ENCODE peak calls at places on chromosome 19, in seven cellular contexts. L is pancreas, R is suprapubic skin, K is B cell, W is fibroblast of pulmonary artery, T is transverse colon, A is psoas muscle. C is an unnamed sample.

GRCh38 chr19:495440-496332 is 600 bp upstream of the MADCAM1 start:
- DNase-seq in R (no peak), T (no peak), W (peak), A (peak), L (peak), K (peak), C (no peak)

GRCh38 chr19:45471866-45472556 is 4.2 kb downstream of the FOSB start:
- DNase-seq in A (no peak), T (no peak), L (no peak), W (peak), R (no peak), K (no peak), C (no peak)

GRCh38 chr19:32543107-32543900 is 37.7 kb upstream of the PDCD5 start:
- DNase-seq in A (no peak), K (no peak), W (no peak), L (no peak), T (no peak), R (no peak), C (no peak)

GRCh38 chr19:24054044-24054935 is 32.7 kb upstream of the ZNF254 start:
- DNase-seq in K (no peak), T (no peak), R (peak), A (no peak), W (peak), L (no peak), C (no peak)

GRCh38 chr19:18452386-18452785 is 14.5 kb upstream of the ISYNA1 start:
- DNase-seq in K (no peak), W (no peak), R (no peak), L (peak), T (no peak), A (no peak), C (no peak)

GRCh38 chr19:1582201-1582600 is 10.5 kb downstream of the MBD3 start:
- DNase-seq in T (no peak), R (no peak), W (no peak), A (no peak), K (no peak), L (no peak), C (no peak)

GRCh38 chr19:35730326-35730725 is 11.9 kb downstream of the IGFLR1 start:
- DNase-seq in A (no peak), L (no peak), T (no peak), W (no peak), R (no peak), K (no peak), C (no peak)

GRCh38 chr19:50325310-50326100 is 3.7 kb downstream of the KCNC3 start:
- DNase-seq in A (peak), R (peak), L (peak), W (peak), T (peak), K (peak), C (peak)

GRCh38 chr19:35719402-35720162 is 1.8 kb downstream of the KMT2B start:
- DNase-seq in L (peak), K (no peak), T (no peak), A (no peak), W (no peak), R (no peak), C (no peak)

GRCh38 chr19:56098731-56099577 is 22.1 kb downstream of the ZNF787 start:
- DNase-seq in W (no peak), L (no peak), A (no peak), K (no peak), R (no peak), T (no peak), C (no peak)

GRCh38 chr19:7734220-7735203 is 2.6 kb upstream of the CLEC4G start:
- DNase-seq in T (no peak), R (no peak), L (no peak), A (no peak), W (peak), K (no peak), C (no peak)

GRCh38 chr19:43290568-43291359 is 21.4 kb upstream of the PSG9 start:
- DNase-seq in R (no peak), L (no peak), K (peak), W (peak), T (no peak), A (no peak), C (no peak)

GRCh38 chr19:18657590-18658365 is 20.9 kb downstream of the KLHL26 start:
- DNase-seq in R (no peak), L (no peak), T (no peak), W (peak), A (peak), K (no peak), C (peak)

GRCh38 chr19:17522988-17523872 is 11.8 kb downstream of the PGLS start:
- DNase-seq in A (peak), L (no peak), R (no peak), W (no peak), T (peak), K (peak), C (no peak)

GRCh38 chr19:51111606-51112005 is 3.4 kb upstream of the CTU1 start:
- DNase-seq in K (no peak), T (no peak), R (no peak), A (no peak), L (no peak), W (peak), C (no peak)

GRCh38 chr19:327291-328024 is 17.1 kb downstream of the MIER2 start:
- DNase-seq in R (no peak), K (no peak), W (no peak), L (no peak), A (no peak), T (no peak), C (no peak)

GRCh38 chr19:6753178-6754031 is 13.8 kb downstream of the SH2D3A start:
- DNase-seq in L (peak), T (peak), R (peak), K (peak), A (peak), W (peak), C (no peak)

GRCh38 chr19:14118165-14119051 is 846 bp upstream of the PRKACA start:
- DNase-seq in T (peak), A (peak), W (peak), R (peak), K (peak), L (peak), C (no peak)

GRCh38 chr19:50326101-50326664 is 3.0 kb downstream of the KCNC3 start:
- DNase-seq in R (no peak), K (no peak), W (no peak), L (peak), T (no peak), A (no peak), C (no peak)

GRCh38 chr19:50492303-50493052 is 15.8 kb upstream of the GARIN5A start:
- DNase-seq in K (peak), R (no peak), T (no peak), L (no peak), A (peak), W (no peak), C (no peak)

GRCh38 chr19:13017306-13018036 is 22.2 kb downstream of the NFIX start:
- DNase-seq in K (no peak), L (no peak), A (no peak), R (no peak), W (no peak), T (no peak), C (no peak)

GRCh38 chr19:49818691-49819331 is 722 bp downstream of the MED25 start:
- DNase-seq in W (no peak), L (peak), A (no peak), R (no peak), T (no peak), K (no peak), C (no peak)

GRCh38 chr19:16301999-16302694 is 22.5 kb upstream of the KLF2 start:
- DNase-seq in R (no peak), L (no peak), W (peak), T (no peak), K (peak), A (peak), C (no peak)

GRCh38 chr19:22116760-22117159 is 64.5 kb downstream of the ZNF257 start:
- DNase-seq in L (no peak), K (no peak), W (no peak), R (no peak), A (no peak), T (no peak), C (no peak)

GRCh38 chr19:50649433-50650391 is at the start of gene C19orf81:
- DNase-seq in L (no peak), A (no peak), W (peak), R (no peak), K (no peak), T (no peak), C (no peak)

GRCh38 chr19:47275866-47276461 is 1.3 kb downstream of the INAFM1 start:
- DNase-seq in R (peak), W (peak), T (no peak), K (no peak), A (peak), L (peak), C (no peak)

GRCh38 chr19:33473644-33474305 is 47.8 kb downstream of the PEPD start:
- DNase-seq in K (no peak), L (no peak), A (no peak), T (no peak), R (no peak), W (peak), C (no peak)

GRCh38 chr19:5042556-5042955 is 73.6 kb downstream of the KDM4B start:
- DNase-seq in W (no peak), L (no peak), K (no peak), A (no peak), R (no peak), T (no peak), C (no peak)

GRCh38 chr19:5045956-5046338 is 77.0 kb downstream of the KDM4B start:
- DNase-seq in W (no peak), K (no peak), R (no peak), T (no peak), L (peak), A (no peak), C (no peak)

GRCh38 chr19:5046339-5047039 is 77.6 kb downstream of the KDM4B start:
- DNase-seq in T (peak), R (no peak), A (peak), L (peak), K (no peak), W (no peak), C (no peak)

GRCh38 chr19:5047251-5047935 is 78.5 kb downstream of the KDM4B start:
- DNase-seq in T (no peak), W (no peak), A (no peak), R (no peak), K (no peak), L (no peak), C (no peak)

GRCh38 chr19:5045015-5045414 is 76.1 kb downstream of the KDM4B start:
- DNase-seq in R (no peak), A (no peak), T (no peak), W (no peak), K (no peak), L (no peak), C (no peak)
- TF ChIP-seq CTCF in R (no peak), A (no peak), T (no peak), W (no peak), K (no peak), L (no peak), C (no peak)

DNA sequence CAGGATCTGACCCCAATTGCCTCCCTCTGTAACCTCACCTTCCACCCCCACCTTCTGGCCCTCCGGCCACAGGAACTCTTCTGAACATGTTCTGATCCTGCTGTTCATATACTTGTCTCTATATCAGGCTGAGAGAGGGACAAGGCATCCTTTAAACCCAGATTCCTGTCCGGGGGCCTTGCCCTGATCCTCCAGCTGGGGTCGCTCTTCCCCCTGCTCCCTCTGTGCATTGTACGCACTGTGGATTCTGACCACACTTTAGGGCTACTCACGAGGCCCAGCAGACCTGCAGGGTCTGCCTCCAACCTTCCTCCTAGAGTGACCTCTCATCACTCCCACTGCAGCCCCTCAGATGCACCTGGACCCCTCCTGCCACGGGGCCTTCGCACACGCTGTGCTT is 269.3 kb downstream of the UQCRFS1 start:
- DNase-seq in L (no peak), T (no peak), R (no peak), A (no peak), K (no peak), W (no peak), C (no peak)
- TF ChIP-seq CTCF in L (no peak), T (no peak), R (no peak), A (no peak), K (no peak), W (no peak), C (no peak)

GRCh38 chr19:9917322-9917721 is 19.0 kb downstream of the OLFM2 start:
- DNase-seq in R (no peak), K (no peak), A (no peak), T (no peak), W (peak), L (no peak), C (peak)
- TF ChIP-seq CTCF in R (no peak), K (no peak), A (no peak), T (no peak), W (no peak), L (no peak), C (no peak)

GRCh38 chr19:11737964-11738745 is 591 bp downstream of the ZNF823 start:
- DNase-seq in L (peak), W (peak), A (peak), R (peak), T (peak), K (peak), C (no peak)
- TF ChIP-seq CTCF in L (no peak), W (no peak), A (no peak), R (no peak), T (no peak), K (no peak), C (no peak)

GRCh38 chr19:53871448-53871847 is 3.8 kb downstream of the MYADM start:
- DNase-seq in K (peak), A (no peak), W (no peak), R (no peak), T (no peak), L (no peak), C (no peak)

GRCh38 chr19:53867225-53868090 is at the start of gene MYADM:
- DNase-seq in T (peak), W (peak), L (peak), A (peak), R (peak), K (peak), C (peak)

GRCh38 chr19:53870485-53870844 is 2.8 kb downstream of the MYADM start:
- DNase-seq in T (peak), A (no peak), L (peak), K (peak), W (no peak), R (peak), C (no peak)

GRCh38 chr19:53868091-53868891 is 608 bp downstream of the MYADM start:
- DNase-seq in W (peak), T (peak), L (peak), R (peak), K (peak), A (peak), C (peak)

GRCh38 chr19:53868892-53869804 is 1.5 kb downstream of the MYADM start:
- DNase-seq in W (peak), A (peak), R (peak), L (peak), K (peak), T (peak), C (peak)
- TF ChIP-seq CTCF in W (no peak), A (peak), R (peak), L (peak), K (no peak), T (peak), C (no peak)

GRCh38 chr19:2611483-2612464 is 90.7 kb downstream of the GNG7 start:
- DNase-seq in K (peak), W (no peak), L (peak), T (no peak), A (no peak), R (no peak), C (no peak)
- TF ChIP-seq CTCF in K (peak), W (no peak), L (no peak), T (no peak), A (no peak), R (no peak), C (no peak)

C was measured in D721Med.